ENCODE peak calls at places on chromosomes 4 and X, in nine cellular contexts. One of them, this sample, is unnamed.

GRCh38 chr4:22090655-22091350 is 142.2 kb upstream of the KCNIP4 start:
- DNase-seq in ovary: no peak
- DNase-seq in fibroblast of lung: peak; percentile 50
- DNase-seq in thoracic aorta: no peak
- DNase-seq in CD4-positive, alpha-beta T cell: no peak
- DNase-seq in astrocyte: peak; percentile 42
- DNase-seq in right atrium auricular region: no peak
- DNase-seq in sigmoid colon: no peak
- DNase-seq in foreskin keratinocyte: no peak
- DNase-seq in this sample: no peak

GRCh38 chr4:128107766-128108165 is 46.7 kb downstream of the LARP1B start:
- DNase-seq in foreskin keratinocyte: no peak
- DNase-seq in sigmoid colon: no peak
- DNase-seq in thoracic aorta: no peak
- DNase-seq in CD4-positive, alpha-beta T cell: no peak
- DNase-seq in fibroblast of lung: peak; percentile 92
- DNase-seq in right atrium auricular region: no peak
- DNase-seq in astrocyte: peak; percentile 90
- DNase-seq in ovary: no peak
- DNase-seq in this sample: peak; percentile 57

GRCh38 chrX:151393514-151393913 is 3.5 kb upstream of the VMA21 start:
- DNase-seq in right atrium auricular region: no peak
- DNase-seq in ovary: no peak
- DNase-seq in sigmoid colon: no peak
- DNase-seq in fibroblast of lung: no peak
- DNase-seq in CD4-positive, alpha-beta T cell: peak; percentile 71
- DNase-seq in foreskin keratinocyte: no peak
- DNase-seq in thoracic aorta: no peak
- DNase-seq in astrocyte: no peak
- DNase-seq in this sample: no peak

GRCh38 chrX:121504148-121504547 is 456.7 kb downstream of the GLUD2 start:
- DNase-seq in foreskin keratinocyte: no peak
- DNase-seq in right atrium auricular region: no peak
- DNase-seq in astrocyte: no peak
- DNase-seq in ovary: no peak
- DNase-seq in thoracic aorta: no peak
- DNase-seq in sigmoid colon: no peak
- DNase-seq in CD4-positive, alpha-beta T cell: no peak
- DNase-seq in fibroblast of lung: no peak
- DNase-seq in this sample: no peak

GRCh38 chr4:152956650-152957436 is 20.7 kb downstream of the FHDC1 start:
- DNase-seq in ovary: no peak
- DNase-seq in thoracic aorta: no peak
- DNase-seq in CD4-positive, alpha-beta T cell: no peak
- DNase-seq in fibroblast of lung: peak; percentile 64
- DNase-seq in right atrium auricular region: no peak
- DNase-seq in sigmoid colon: no peak
- DNase-seq in foreskin keratinocyte: no peak
- DNase-seq in astrocyte: peak; percentile 59
- DNase-seq in this sample: peak; percentile 80

GRCh38 chr4:105350859-105351494 is 122.9 kb downstream of the PPA2 start:
- DNase-seq in sigmoid colon: no peak
- DNase-seq in foreskin keratinocyte: no peak
- DNase-seq in fibroblast of lung: peak; percentile 74
- DNase-seq in ovary: no peak
- DNase-seq in CD4-positive, alpha-beta T cell: no peak
- DNase-seq in astrocyte: peak; percentile 73
- DNase-seq in right atrium auricular region: no peak
- DNase-seq in thoracic aorta: no peak
- DNase-seq in this sample: no peak

GRCh38 chr4:139763668-139764067 is 98.0 kb downstream of the MGST2 start:
- DNase-seq in thoracic aorta: no peak
- DNase-seq in foreskin keratinocyte: no peak
- DNase-seq in sigmoid colon: no peak
- DNase-seq in fibroblast of lung: no peak
- DNase-seq in astrocyte: no peak
- DNase-seq in ovary: no peak
- DNase-seq in right atrium auricular region: peak; percentile 55
- DNase-seq in CD4-positive, alpha-beta T cell: no peak
- DNase-seq in this sample: no peak

GRCh38 chr4:95102391-95102790 is 344.6 kb downstream of the BMPR1B start:
- DNase-seq in astrocyte: no peak
- DNase-seq in foreskin keratinocyte: no peak
- DNase-seq in fibroblast of lung: no peak
- DNase-seq in CD4-positive, alpha-beta T cell: no peak
- DNase-seq in thoracic aorta: no peak
- DNase-seq in ovary: no peak
- DNase-seq in sigmoid colon: no peak
- DNase-seq in right atrium auricular region: no peak
- DNase-seq in this sample: no peak

GRCh38 chr4:91746551-91746950 is 557.2 kb upstream of the GRID2 start:
- DNase-seq in foreskin keratinocyte: no peak
- DNase-seq in right atrium auricular region: no peak
- DNase-seq in astrocyte: no peak
- DNase-seq in fibroblast of lung: no peak
- DNase-seq in thoracic aorta: no peak
- DNase-seq in sigmoid colon: no peak
- DNase-seq in ovary: no peak
- DNase-seq in CD4-positive, alpha-beta T cell: no peak
- DNase-seq in this sample: no peak

GRCh38 chr4:132317923-132318322 is 831.2 kb upstream of the PCDH10 start:
- DNase-seq in sigmoid colon: no peak
- DNase-seq in foreskin keratinocyte: no peak
- DNase-seq in ovary: no peak
- DNase-seq in thoracic aorta: no peak
- DNase-seq in right atrium auricular region: no peak
- DNase-seq in CD4-positive, alpha-beta T cell: no peak
- DNase-seq in fibroblast of lung: no peak
- DNase-seq in astrocyte: no peak
- DNase-seq in this sample: no peak

GRCh38 chr4:171727185-171727584 is 86.0 kb upstream of the GALNTL6 start:
- DNase-seq in fibroblast of lung: no peak
- DNase-seq in sigmoid colon: no peak
- DNase-seq in astrocyte: no peak
- DNase-seq in right atrium auricular region: no peak
- DNase-seq in thoracic aorta: no peak
- DNase-seq in ovary: no peak
- DNase-seq in CD4-positive, alpha-beta T cell: no peak
- DNase-seq in foreskin keratinocyte: no peak
- DNase-seq in this sample: no peak

GRCh38 chrX:15664487-15665444 is at the start of gene CLTRN:
- DNase-seq in fibroblast of lung: no peak
- DNase-seq in sigmoid colon: no peak
- DNase-seq in foreskin keratinocyte: peak; percentile 74
- DNase-seq in right atrium auricular region: no peak
- DNase-seq in astrocyte: no peak
- DNase-seq in CD4-positive, alpha-beta T cell: no peak
- DNase-seq in thoracic aorta: no peak
- DNase-seq in ovary: no peak
- DNase-seq in this sample: no peak

GRCh38 chr4:90121961-90122748 is 5.0 kb upstream of the CCSER1 start:
- DNase-seq in sigmoid colon: no peak
- DNase-seq in ovary: no peak
- DNase-seq in foreskin keratinocyte: peak; percentile 87
- DNase-seq in right atrium auricular region: no peak
- DNase-seq in fibroblast of lung: peak; percentile 77
- DNase-seq in astrocyte: peak; percentile 69
- DNase-seq in thoracic aorta: no peak
- DNase-seq in CD4-positive, alpha-beta T cell: no peak
- DNase-seq in this sample: no peak

GRCh38 chrX:133745361-133745760 is 240.0 kb downstream of the GPC3 start:
- DNase-seq in foreskin keratinocyte: no peak
- DNase-seq in CD4-positive, alpha-beta T cell: peak; percentile 30
- DNase-seq in thoracic aorta: no peak
- DNase-seq in sigmoid colon: no peak
- DNase-seq in right atrium auricular region: no peak
- DNase-seq in fibroblast of lung: no peak
- DNase-seq in ovary: no peak
- DNase-seq in astrocyte: no peak
- DNase-seq in this sample: no peak

GRCh38 chr4:146359771-146360170 is 145.4 kb downstream of the REELD1 start:
- DNase-seq in astrocyte: no peak
- DNase-seq in ovary: no peak
- DNase-seq in thoracic aorta: no peak
- DNase-seq in sigmoid colon: no peak
- DNase-seq in right atrium auricular region: no peak
- DNase-seq in CD4-positive, alpha-beta T cell: no peak
- DNase-seq in foreskin keratinocyte: no peak
- DNase-seq in fibroblast of lung: peak; percentile 18
- DNase-seq in this sample: no peak

GRCh38 chr4:81352476-81352875 is 119.2 kb downstream of the RASGEF1B start:
- DNase-seq in ovary: no peak
- DNase-seq in CD4-positive, alpha-beta T cell: no peak
- DNase-seq in thoracic aorta: no peak
- DNase-seq in sigmoid colon: no peak
- DNase-seq in fibroblast of lung: peak; percentile 20
- DNase-seq in foreskin keratinocyte: peak; percentile 9
- DNase-seq in right atrium auricular region: no peak
- DNase-seq in astrocyte: peak; percentile 14
- DNase-seq in this sample: no peak

DNA sequence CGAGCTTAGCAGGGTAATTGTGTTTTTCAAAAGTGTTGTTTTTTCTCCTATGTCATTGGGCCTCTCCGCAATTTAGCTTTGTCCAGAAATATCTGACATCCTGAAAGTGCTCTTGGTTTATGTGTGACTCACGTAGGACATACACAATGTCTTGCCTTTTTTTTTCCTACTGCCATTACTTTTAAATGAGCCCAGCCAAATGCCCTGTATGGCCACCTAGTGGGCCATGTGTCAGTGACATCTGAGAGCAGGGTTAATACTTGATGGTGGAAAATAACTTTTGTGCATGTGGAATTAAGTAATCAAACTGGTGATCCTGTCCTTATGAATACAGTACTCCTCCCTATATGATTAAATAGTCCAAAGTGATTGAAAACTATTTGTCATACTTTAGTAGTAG is 1411.1 kb upstream of the TENM3 start:
- DNase-seq in foreskin keratinocyte: no peak
- DNase-seq in ovary: no peak
- DNase-seq in sigmoid colon: no peak
- DNase-seq in right atrium auricular region: no peak
- DNase-seq in CD4-positive, alpha-beta T cell: no peak
- DNase-seq in fibroblast of lung: no peak
- DNase-seq in astrocyte: no peak
- DNase-seq in thoracic aorta: no peak
- DNase-seq in this sample: no peak
- TF ChIP-seq CTCF in foreskin keratinocyte: peak; percentile 12
- TF ChIP-seq CTCF in ovary: no peak
- TF ChIP-seq CTCF in sigmoid colon: no peak
- TF ChIP-seq CTCF in right atrium auricular region: no peak
- TF ChIP-seq CTCF in CD4-positive, alpha-beta T cell: no peak
- TF ChIP-seq CTCF in fibroblast of lung: no peak
- TF ChIP-seq CTCF in astrocyte: peak; percentile 20
- TF ChIP-seq CTCF in thoracic aorta: no peak
- TF ChIP-seq CTCF in this sample: peak; percentile 54

GRCh38 chr4:163343604-163344146 is at the start of gene NPY5R:
- DNase-seq in sigmoid colon: no peak
- DNase-seq in thoracic aorta: no peak
- DNase-seq in right atrium auricular region: no peak
- DNase-seq in astrocyte: no peak
- DNase-seq in CD4-positive, alpha-beta T cell: no peak
- DNase-seq in foreskin keratinocyte: no peak
- DNase-seq in fibroblast of lung: no peak
- DNase-seq in ovary: no peak
- DNase-seq in this sample: no peak

DNA sequence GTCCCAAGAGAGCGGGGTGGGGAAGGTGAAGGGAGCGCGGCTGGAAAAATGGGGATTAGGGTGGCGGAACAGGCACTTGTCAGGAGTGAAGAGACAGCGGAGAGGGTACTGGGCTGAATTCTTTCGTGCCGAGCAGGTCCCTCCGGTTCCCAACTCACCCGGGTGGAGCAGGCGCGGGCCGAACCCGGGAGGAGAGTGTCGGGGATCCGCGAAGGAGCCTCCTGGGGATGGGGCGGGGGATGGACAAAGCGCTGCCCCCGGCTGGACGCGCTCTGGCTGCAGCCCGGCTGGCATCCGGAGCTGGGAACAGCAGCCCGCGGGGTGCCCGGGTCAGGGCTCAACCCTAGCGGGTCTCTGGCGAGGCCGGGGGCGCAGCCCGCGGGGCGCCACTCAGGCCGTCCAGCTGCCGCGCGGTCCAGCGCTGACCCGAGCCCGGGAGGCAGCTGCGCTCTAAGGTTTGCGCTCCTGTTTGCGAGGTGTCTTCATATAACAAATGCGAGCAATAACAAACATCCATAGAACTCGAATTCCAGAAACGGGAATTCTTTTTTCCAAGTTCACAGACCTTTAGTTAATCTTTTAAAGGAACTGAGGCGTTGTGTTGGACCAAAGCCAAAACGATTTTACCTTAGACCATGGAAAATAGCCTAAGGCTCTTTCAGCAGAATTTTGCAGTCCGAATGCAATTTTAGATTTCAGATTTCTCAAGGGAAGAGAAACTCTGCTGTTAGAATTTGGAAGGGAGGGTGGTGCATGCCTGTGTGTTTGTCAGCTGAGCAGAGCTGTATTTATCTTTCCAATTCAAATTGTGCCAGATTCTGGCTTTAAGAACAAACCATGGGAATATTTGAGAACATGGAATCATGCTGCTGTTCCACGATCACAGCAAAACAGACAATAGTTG is 707 bp downstream of the NPY5R start:
- DNase-seq in astrocyte: no peak
- DNase-seq in ovary: no peak
- DNase-seq in thoracic aorta: no peak
- DNase-seq in CD4-positive, alpha-beta T cell: no peak
- DNase-seq in foreskin keratinocyte: no peak
- DNase-seq in right atrium auricular region: no peak
- DNase-seq in fibroblast of lung: peak; percentile 1
- DNase-seq in sigmoid colon: no peak
- DNase-seq in this sample: no peak
- H3K27me3 ChIP-seq in astrocyte: peaks cover 32% of the 10 kb centered on the region
- H3K27me3 ChIP-seq in ovary: no peaks in the 10 kb centered on the region
- H3K27me3 ChIP-seq in thoracic aorta: no peaks in the 10 kb centered on the region
- H3K27me3 ChIP-seq in CD4-positive, alpha-beta T cell: peaks cover 38% of the 10 kb centered on the region
- H3K27me3 ChIP-seq in foreskin keratinocyte: peaks cover 71% of the 10 kb centered on the region
- H3K27me3 ChIP-seq in right atrium auricular region: peaks cover 8% of the 10 kb centered on the region
- H3K27me3 ChIP-seq in fibroblast of lung: peaks cover 12% of the 10 kb centered on the region
- H3K27me3 ChIP-seq in sigmoid colon: peaks cover 18% of the 10 kb centered on the region
- H3K27me3 ChIP-seq in this sample: peaks cover 22% of the 10 kb centered on the region

GRCh38 chr4:1530356-1530755 is 124.1 kb upstream of the NKX1-1 start:
- DNase-seq in thoracic aorta: no peak
- DNase-seq in ovary: no peak
- DNase-seq in foreskin keratinocyte: no peak
- DNase-seq in right atrium auricular region: no peak
- DNase-seq in astrocyte: no peak
- DNase-seq in CD4-positive, alpha-beta T cell: no peak
- DNase-seq in fibroblast of lung: no peak
- DNase-seq in sigmoid colon: no peak
- DNase-seq in this sample: no peak
- TF ChIP-seq CTCF in thoracic aorta: no peak
- TF ChIP-seq CTCF in ovary: no peak
- TF ChIP-seq CTCF in foreskin keratinocyte: no peak
- TF ChIP-seq CTCF in right atrium auricular region: no peak
- TF ChIP-seq CTCF in astrocyte: no peak
- TF ChIP-seq CTCF in CD4-positive, alpha-beta T cell: no peak
- TF ChIP-seq CTCF in fibroblast of lung: no peak
- TF ChIP-seq CTCF in sigmoid colon: no peak
- TF ChIP-seq CTCF in this sample: no peak

DNA sequence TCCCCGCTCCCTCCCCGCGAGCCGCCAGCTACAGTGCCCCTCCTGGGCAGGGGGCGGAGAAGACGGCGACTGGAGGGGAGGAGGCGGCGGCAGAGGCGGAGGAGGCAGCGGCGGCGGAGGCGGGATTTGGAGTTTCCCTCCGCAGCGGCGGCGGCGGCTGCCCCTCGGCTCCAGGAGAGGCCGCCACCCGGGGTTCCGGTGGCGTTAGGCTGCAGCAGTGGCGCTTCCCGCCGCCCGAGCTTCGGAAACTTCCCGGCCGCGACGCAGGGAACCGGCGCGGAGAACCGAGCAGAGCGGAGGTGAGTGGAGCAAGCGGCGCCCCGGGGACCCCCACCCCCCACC is 4.7 kb upstream of the DUSP9 start:
- DNase-seq in CD4-positive, alpha-beta T cell: no peak
- DNase-seq in fibroblast of lung: no peak
- DNase-seq in right atrium auricular region: no peak
- DNase-seq in astrocyte: no peak
- DNase-seq in sigmoid colon: no peak
- DNase-seq in ovary: no peak
- DNase-seq in foreskin keratinocyte: no peak
- DNase-seq in thoracic aorta: no peak
- DNase-seq in this sample: no peak
- H3K27me3 ChIP-seq in CD4-positive, alpha-beta T cell: peaks cover 37% of the 10 kb centered on the region
- H3K27me3 ChIP-seq in fibroblast of lung: peaks cover 19% of the 10 kb centered on the region
- H3K27me3 ChIP-seq in right atrium auricular region: peaks cover 23% of the 10 kb centered on the region
- H3K27me3 ChIP-seq in astrocyte: peaks cover 22% of the 10 kb centered on the region
- H3K27me3 ChIP-seq in sigmoid colon: peaks cover 48% of the 10 kb centered on the region
- H3K27me3 ChIP-seq in ovary: no peaks in the 10 kb centered on the region
- H3K27me3 ChIP-seq in foreskin keratinocyte: peaks cover 73% of the 10 kb centered on the region
- H3K27me3 ChIP-seq in thoracic aorta: no peaks in the 10 kb centered on the region
- H3K27me3 ChIP-seq in this sample: peaks cover 37% of the 10 kb centered on the region